ENCODE peak calls at places on chromosomes 3 and 15, in four cellular contexts. Q is cardiac muscle cell; V is stimulated activated naive CD4-positive, alpha-beta T cell; U is GM18507. L is an unnamed sample.

GRCh38 chr3:181725830-181726229 is 14.1 kb downstream of the SOX2 start:
- DNase-seq in Q (no peak), V (no peak), U (no peak), L (no peak)

GRCh38 chr3:113698891-113699465 is 2.5 kb upstream of the USF3 start:
- DNase-seq in Q (no peak), V (peak; percentile 8), U (no peak), L (no peak)

GRCh38 chr3:104438761-104439160 is 927.9 kb upstream of the ALCAM start:
- DNase-seq in Q (no peak), V (no peak), U (no peak), L (no peak)

GRCh38 chr15:51814616-51815015 is 14.8 kb upstream of the TMOD3 start:
- DNase-seq in Q (no peak), V (no peak), U (no peak), L (no peak)

GRCh38 chr15:67067930-67068542 is 2.6 kb downstream of the SMAD3 start:
- DNase-seq in Q (no peak), V (no peak), U (no peak), L (no peak)

GRCh38 chr15:78365931-78366330 is 25.8 kb downstream of the CRABP1 start:
- DNase-seq in Q (no peak), V (no peak), U (no peak), L (no peak)

GRCh38 chr3:78887029-78887428 is 880.8 kb downstream of the ROBO1 start:
- DNase-seq in Q (no peak), V (no peak), U (no peak), L (no peak)

GRCh38 chr3:14598143-14598569 is 53.4 kb upstream of the CCDC174 start:
- DNase-seq in Q (peak; percentile 66), V (no peak), U (no peak), L (no peak)

GRCh38 chr3:186476044-186476468 is 68.1 kb downstream of the CRYGS start:
- DNase-seq in Q (no peak), V (no peak), U (no peak), L (no peak)

GRCh38 chr15:34795267-34796081 is at the start of gene ACTC1:
- DNase-seq in Q (peak; percentile 96), V (no peak), U (no peak), L (no peak)

GRCh38 chr3:7487763-7488162 is 626.8 kb downstream of the GRM7 start:
- DNase-seq in Q (no peak), V (no peak), U (no peak), L (no peak)

GRCh38 chr3:20141841-20142240 is 44.2 kb downstream of the SGO1 start:
- DNase-seq in Q (peak; percentile 13), V (no peak), U (no peak), L (no peak)

GRCh38 chr15:81877533-81878227 is 168.1 kb downstream of the MEX3B start:
- DNase-seq in Q (no peak), V (no peak), U (no peak), L (no peak)

GRCh38 chr3:102132370-102132769 is 283.1 kb downstream of the NFKBIZ start:
- DNase-seq in Q (no peak), V (no peak), U (no peak), L (no peak)

GRCh38 chr3:114217266-114217665 is 20.1 kb downstream of the ZNF80 start:
- DNase-seq in Q (no peak), V (no peak), U (no peak), L (no peak)

GRCh38 chr3:48395714-48396113 is 23.7 kb downstream of the FBXW12 start:
- DNase-seq in Q (no peak), V (no peak), U (no peak), L (no peak)

GRCh38 chr3:59115355-59116136 is 65.7 kb upstream of the CFAP20DC start:
- DNase-seq in Q (peak; percentile 32), V (no peak), U (no peak), L (no peak)

GRCh38 chr15:81531141-81531592 is 157.2 kb upstream of the TMC3 start:
- DNase-seq in Q (peak; percentile 54), V (no peak), U (no peak), L (no peak)

GRCh38 chr3:42229942-42230688 is 35.9 kb downstream of the CCK start:
- DNase-seq in Q (peak; percentile 52), V (no peak), U (no peak), L (no peak)

GRCh38 chr3:122946185-122946584 is 81.4 kb downstream of the SEMA5B start:
- DNase-seq in Q (no peak), V (no peak), U (no peak), L (no peak)

GRCh38 chr15:74829500-74829899 is 3.1 kb downstream of the CPLX3 start:
- DNase-seq in Q (no peak), V (no peak), U (no peak), L (no peak)

GRCh38 chr15:71506946-71507345 is 303.4 kb upstream of the NR2E3 start:
- DNase-seq in Q (no peak), V (no peak), U (no peak), L (peak; percentile 26)

GRCh38 chr3:31165399-31165860 is 271.0 kb upstream of the GADL1 start:
- DNase-seq in Q (peak; percentile 88), V (no peak), U (no peak), L (no peak)

GRCh38 chr15:31503256-31503655 is 176.6 kb downstream of the KLF13 start:
- DNase-seq in Q (no peak), V (no peak), U (no peak), L (no peak)